ENCODE peak calls at places on chromosome 10, in six cellular contexts. L is endothelial cell of umbilical vein, Q is GM20000, V is nephron progenitor cell, G is dorsolateral prefrontal cortex, T is epithelial cell of esophagus. C is an unnamed sample.

GRCh38 chr10:6669269-6669859 is 89.3 kb upstream of the PRKCQ start:
- DNase-seq in V (no peak), L (peak), T (peak), G (no peak), Q (peak), C (no peak)

GRCh38 chr10:119113805-119114732 is 10.2 kb downstream of the DENND10 start:
- DNase-seq in V (no peak), T (peak), L (no peak), G (no peak), Q (no peak), C (no peak)

GRCh38 chr10:75497997-75498797 is 66.8 kb downstream of the LRMDA start:
- DNase-seq in T (peak), V (no peak), G (no peak), L (no peak), Q (no peak), C (no peak)

GRCh38 chr10:115004236-115004862 is 66.4 kb downstream of the TRUB1 start:
- DNase-seq in V (no peak), T (no peak), L (no peak), G (no peak), Q (no peak), C (no peak)

GRCh38 chr10:7797582-7797981 is 9.6 kb downstream of the ATP5F1C start:
- DNase-seq in Q (no peak), L (peak), G (no peak), T (peak), V (no peak), C (no peak)

GRCh38 chr10:6583447-6583846 is 3.4 kb upstream of the PRKCQ start:
- DNase-seq in T (no peak), V (no peak), G (no peak), Q (no peak), L (no peak), C (no peak)

GRCh38 chr10:92110039-92110794 is 180.7 kb downstream of the CPEB3 start:
- DNase-seq in Q (no peak), G (no peak), T (no peak), L (no peak), V (no peak), C (no peak)

GRCh38 chr10:129972145-129972965 is 8.3 kb upstream of the EBF3 start:
- DNase-seq in Q (peak), T (no peak), L (no peak), G (no peak), V (peak), C (no peak)

GRCh38 chr10:29223311-29223710 is 65.6 kb upstream of the LYZL1 start:
- DNase-seq in G (no peak), Q (no peak), V (no peak), T (no peak), L (no peak), C (no peak)

GRCh38 chr10:10911471-10911921 is 106.2 kb upstream of the CELF2 start:
- DNase-seq in T (peak), G (peak), L (peak), V (peak), Q (no peak), C (no peak)

GRCh38 chr10:97065686-97066679 is 119.8 kb downstream of the SLIT1 start:
- DNase-seq in Q (no peak), G (no peak), T (no peak), V (no peak), L (no peak), C (no peak)

GRCh38 chr10:34319197-34319846 is 495.8 kb downstream of the PARD3 start:
- DNase-seq in Q (no peak), V (no peak), L (peak), T (peak), G (no peak), C (no peak)

GRCh38 chr10:13346280-13346819 is 1.7 kb downstream of the SEPHS1 start:
- DNase-seq in T (peak), G (peak), L (peak), Q (no peak), V (no peak), C (no peak)

GRCh38 chr10:47438857-47439474 is 44.9 kb downstream of the ANXA8 start:
- DNase-seq in L (peak), G (no peak), Q (no peak), V (peak), T (peak), C (peak)

GRCh38 chr10:79192677-79193003 is 123.9 kb downstream of the ZMIZ1 start:
- DNase-seq in V (no peak), G (no peak), L (peak), T (peak), Q (no peak), C (no peak)

GRCh38 chr10:21524526-21525366 is 736 bp downstream of the SKIDA1 start:
- DNase-seq in T (peak), G (no peak), V (no peak), Q (no peak), L (peak), C (no peak)

GRCh38 chr10:14499610-14499904 is 168.8 kb upstream of the FRMD4A start:
- DNase-seq in T (no peak), G (no peak), V (no peak), L (no peak), Q (no peak), C (no peak)

GRCh38 chr10:83225781-83226180 is 913.5 kb upstream of the GHITM start:
- DNase-seq in G (no peak), T (no peak), V (no peak), Q (no peak), L (no peak), C (no peak)

GRCh38 chr10:61628875-61629513 is 33.7 kb upstream of the CABCOCO1 start:
- DNase-seq in G (peak), T (peak), Q (no peak), L (peak), V (no peak), C (no peak)

GRCh38 chr10:59027975-59028640 is 148.3 kb upstream of the PHYHIPL start:
- DNase-seq in Q (no peak), G (no peak), V (no peak), L (no peak), T (peak), C (no peak)

GRCh38 chr10:94760586-94761178 is 1.8 kb upstream of the CYP2C19 start:
- DNase-seq in G (no peak), L (no peak), V (no peak), Q (no peak), T (no peak), C (no peak)

GRCh38 chr10:178208-178607 is 43.0 kb downstream of the ZMYND11 start:
- DNase-seq in Q (peak), T (peak), V (no peak), G (no peak), L (peak), C (no peak)

GRCh38 chr10:113058175-113058961 is 108.3 kb downstream of the TCF7L2 start:
- DNase-seq in G (no peak), Q (no peak), T (peak), L (peak), V (no peak), C (no peak)

GRCh38 chr10:80210259-80210658 is 4.9 kb upstream of the ANXA11 start:
- DNase-seq in V (no peak), T (no peak), Q (no peak), L (no peak), G (no peak), C (no peak)

GRCh38 chr10:78768041-78768569 is 300.7 kb upstream of the ZMIZ1 start:
- DNase-seq in T (no peak), G (no peak), L (no peak), V (no peak), Q (no peak), C (no peak)

GRCh38 chr10:30386801-30387588 is 37.9 kb upstream of the MTPAP start:
- DNase-seq in Q (no peak), V (no peak), T (peak), G (no peak), L (no peak), C (no peak)

GRCh38 chr10:36608251-36608650 is 517.1 kb upstream of the ANKRD30A start:
- DNase-seq in V (no peak), T (no peak), G (no peak), Q (no peak), L (peak), C (no peak)

GRCh38 chr10:36608866-36609265 is 516.5 kb upstream of the ANKRD30A start:
- DNase-seq in L (peak), T (no peak), V (no peak), G (no peak), Q (no peak), C (no peak)

GRCh38 chr10:36612436-36612835 is 513.0 kb upstream of the ANKRD30A start:
- DNase-seq in G (no peak), V (no peak), Q (no peak), L (no peak), T (no peak), C (no peak)
- TF ChIP-seq CTCF in G (no peak), V (no peak), Q (no peak), L (no peak), T (no peak), C (no peak)

DNA sequence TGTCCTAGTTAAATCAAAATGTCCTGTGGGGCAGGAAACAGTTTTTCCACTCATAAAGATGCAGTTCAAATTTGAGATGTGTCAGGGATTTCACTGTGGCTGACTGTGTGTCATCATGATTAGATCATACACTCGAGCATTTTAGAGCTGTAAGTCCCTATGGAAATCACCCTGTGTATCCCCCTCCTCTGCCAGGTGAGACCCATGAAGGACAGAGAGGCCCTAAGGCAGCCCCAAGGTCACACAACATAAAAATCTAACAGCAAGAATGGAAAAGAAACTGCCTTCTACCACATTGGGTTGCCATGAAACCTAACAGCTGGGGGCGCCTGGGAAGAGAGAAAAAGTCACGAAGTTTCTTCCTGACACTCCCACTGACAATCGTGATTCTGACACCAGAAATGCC is 135.8 kb downstream of the KCNMA1 start:
- DNase-seq in Q (no peak), T (peak), G (no peak), L (no peak), V (no peak), C (no peak)
- TF ChIP-seq CTCF in Q (no peak), T (no peak), G (no peak), L (no peak), V (no peak), C (peak)

GRCh38 chr10:35574924-35575352 is 30.2 kb upstream of the GJD4 start:
- DNase-seq in G (no peak), V (no peak), T (no peak), L (peak), Q (no peak), C (no peak)
- TF ChIP-seq CTCF in G (no peak), V (no peak), T (no peak), L (peak), Q (no peak), C (no peak)

DNA sequence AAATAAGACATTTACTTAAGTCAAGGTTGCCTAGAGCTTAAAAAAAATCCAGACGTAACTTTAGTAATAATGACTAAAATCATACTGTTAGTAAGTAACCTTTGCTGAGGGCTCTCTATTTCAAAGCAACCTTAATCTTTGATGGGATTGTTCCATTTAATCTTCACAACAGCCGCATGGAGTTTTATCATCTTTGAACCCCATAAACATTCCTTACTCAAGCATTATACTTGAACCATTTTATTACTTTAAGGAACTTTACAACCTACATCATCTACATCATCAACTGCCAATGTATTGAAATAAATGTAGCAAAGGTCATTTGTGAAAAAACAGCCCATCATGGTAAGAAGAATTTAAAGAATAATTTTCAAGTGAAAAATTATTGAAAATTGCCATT is 23.0 kb upstream of the CACNB2 start:
- DNase-seq in L (no peak), G (no peak), T (no peak), V (no peak), Q (no peak), C (no peak)
- TF ChIP-seq CTCF in L (no peak), G (no peak), T (no peak), V (no peak), Q (no peak), C (no peak)

DNA sequence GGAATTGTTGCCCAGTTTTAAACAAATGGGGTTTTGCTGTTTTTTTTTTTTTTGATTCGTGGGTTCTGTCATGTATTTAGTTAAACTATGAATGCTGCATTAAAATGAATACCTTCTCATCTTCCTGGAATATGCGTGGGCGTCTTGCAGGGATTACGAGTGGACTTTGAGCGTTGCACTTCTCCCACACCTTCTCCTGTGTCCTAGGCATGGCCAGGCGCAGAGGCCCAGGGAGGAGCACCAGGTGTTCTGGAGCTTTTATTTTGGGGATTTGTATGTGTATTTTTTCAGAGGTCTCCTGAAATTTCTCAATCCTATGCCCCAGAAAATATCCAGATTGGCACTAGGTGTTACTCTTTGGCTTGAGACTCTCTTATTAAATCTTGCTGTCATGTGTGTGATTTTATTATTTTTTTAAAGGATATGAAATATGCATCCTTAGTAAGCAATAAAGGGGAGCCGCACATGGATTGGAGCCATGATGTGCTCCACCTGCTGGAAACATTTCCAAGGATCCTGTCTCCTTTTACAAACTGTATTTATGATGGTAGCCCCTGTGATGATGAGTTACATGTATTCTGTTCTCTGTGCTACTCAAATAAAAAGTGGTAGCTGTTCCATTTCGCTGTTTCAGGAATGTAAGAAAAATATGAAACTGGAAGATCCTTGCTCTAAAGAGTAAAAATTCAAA is 482.2 kb upstream of the KLF6 start:
- DNase-seq in Q (no peak), T (peak), L (peak), V (no peak), G (no peak), C (no peak)
- TF ChIP-seq CTCF in Q (no peak), T (peak), L (no peak), V (no peak), G (no peak), C (peak)

GRCh38 chr10:102834143-102834542 is 3.1 kb downstream of the CYP17A1 start:
- DNase-seq in T (peak), Q (no peak), V (no peak), L (no peak), G (no peak), C (no peak)

GRCh38 chr10:102837230-102837721 is at the start of gene CYP17A1:
- DNase-seq in Q (no peak), T (no peak), G (no peak), V (no peak), L (no peak), C (no peak)

GRCh38 chr10:102832987-102833386 is 4.2 kb downstream of the CYP17A1 start:
- DNase-seq in L (no peak), G (no peak), V (no peak), T (peak), Q (no peak), C (no peak)

GRCh38 chr10:102832248-102832647 is 5.0 kb downstream of the CYP17A1 start:
- DNase-seq in T (no peak), G (no peak), Q (no peak), V (no peak), L (no peak), C (no peak)

DNA sequence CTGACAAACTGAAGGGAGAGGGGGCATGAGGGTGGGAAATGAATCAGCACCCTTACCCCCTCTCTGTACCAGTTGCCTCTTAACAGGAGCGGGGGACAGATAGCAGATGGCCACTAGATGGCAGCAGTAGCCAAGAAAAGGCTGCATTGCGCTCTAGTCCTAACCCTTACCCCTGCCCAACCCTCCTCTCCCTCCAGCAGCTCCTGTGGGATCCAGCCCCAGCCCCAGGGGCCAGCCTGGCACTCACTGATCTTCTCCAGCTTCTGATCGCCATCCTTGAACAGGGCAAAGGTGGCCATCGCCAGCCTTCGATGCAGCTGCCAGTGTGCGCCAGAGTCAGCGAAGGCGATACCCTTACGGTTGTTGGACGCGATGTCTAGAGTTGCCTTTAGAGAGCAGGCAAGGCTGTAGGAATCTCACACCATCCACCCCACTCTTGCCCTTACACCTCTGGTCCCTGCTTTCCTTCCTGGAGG is 2.2 kb downstream of the CYP17A1 start:
- DNase-seq in Q (peak), T (peak), V (peak), L (peak), G (peak), C (peak)
- TF ChIP-seq CTCF in Q (peak), T (peak), V (peak), L (peak), G (peak), C (peak)

GRCh38 chr10:132604686-132605085 is 67.1 kb downstream of the INPP5A start:
- DNase-seq in V (no peak), Q (no peak), T (no peak), G (no peak), L (no peak), C (no peak)
- TF ChIP-seq CTCF in V (no peak), Q (no peak), T (no peak), G (no peak), L (no peak), C (no peak)

GRCh38 chr10:124671486-124672075 is 72.6 kb downstream of the FAM53B start:
- DNase-seq in V (peak), L (no peak), G (peak), Q (no peak), T (peak), C (no peak)
- TF ChIP-seq CTCF in V (peak), L (no peak), G (peak), Q (no peak), T (peak), C (no peak)